ENCODE peak calls at places on chromosomes 3 and 15, in four cellular contexts. O is neural progenitor cell, W is hepatocyte, S is PC-3. P is an unnamed sample. For H3K36me3, the result is how much of the 10 kb centered on the place peaks cover.

GRCh38 chr15:100688549-100689120 is 86.2 kb downstream of the ASB7 start:
- DNase-seq in O (no peak), W (no peak), S (no peak), P (no peak)

GRCh38 chr3:111072016-111072891 is 638 bp downstream of the NECTIN3 start:
- DNase-seq in O (peak), W (peak), S (peak), P (peak)

GRCh38 chr3:172300862-172301261 is 147.4 kb downstream of the GHSR start:
- DNase-seq in O (no peak), S (no peak), W (no peak), P (no peak)

GRCh38 chr15:94671845-94672524 is 440.6 kb downstream of the MCTP2 start:
- DNase-seq in W (peak), O (peak), S (peak), P (no peak)

GRCh38 chr3:180871901-180872300 is 40.6 kb upstream of the FXR1 start:
- DNase-seq in S (no peak), O (no peak), W (no peak), P (no peak)

GRCh38 chr3:74531491-74531890 is 83.0 kb downstream of the CNTN3 start:
- DNase-seq in S (no peak), O (no peak), W (peak), P (peak)

GRCh38 chr15:45126535-45127158 is 3.0 kb downstream of the DUOXA1 start:
- DNase-seq in W (no peak), O (peak), S (peak), P (peak)

GRCh38 chr3:194137314-194138097 is 1.6 kb downstream of the HES1 start:
- DNase-seq in S (peak), O (peak), W (peak), P (peak)

GRCh38 chr15:101277943-101278564 is 769 bp upstream of the SELENOS start:
- DNase-seq in S (no peak), O (peak), W (peak), P (no peak)

GRCh38 chr3:81989274-81989673 is 227.8 kb upstream of the GBE1 start:
- DNase-seq in S (no peak), O (no peak), W (no peak), P (no peak)

GRCh38 chr3:122415762-122416654 is at the start of gene WDR5B:
- DNase-seq in S (peak), W (peak), O (peak), P (peak)

GRCh38 chr3:165185707-165186327 is 10.4 kb downstream of the SLITRK3 start:
- DNase-seq in W (peak), S (peak), O (peak), P (peak)

GRCh38 chr3:102353804-102354203 is 81.0 kb upstream of the ZPLD1 start:
- DNase-seq in S (no peak), W (no peak), O (no peak), P (peak)

GRCh38 chr3:99713440-99713839 is 75.0 kb downstream of the COL8A1 start:
- DNase-seq in W (no peak), O (no peak), S (no peak), P (no peak)

GRCh38 chr15:39591896-39592315 is 11.0 kb downstream of the THBS1 start:
- DNase-seq in S (no peak), O (no peak), W (no peak), P (no peak)

GRCh38 chr15:39592500-39592899 is 11.6 kb downstream of the THBS1 start:
- DNase-seq in W (no peak), O (no peak), S (peak), P (peak)

GRCh38 chr15:39589193-39589814 is 8.4 kb downstream of the THBS1 start:
- DNase-seq in O (no peak), S (peak), W (no peak), P (peak)

GRCh38 chr15:39589815-39590644 is 9.2 kb downstream of the THBS1 start:
- DNase-seq in O (no peak), W (no peak), S (peak), P (no peak)

DNA sequence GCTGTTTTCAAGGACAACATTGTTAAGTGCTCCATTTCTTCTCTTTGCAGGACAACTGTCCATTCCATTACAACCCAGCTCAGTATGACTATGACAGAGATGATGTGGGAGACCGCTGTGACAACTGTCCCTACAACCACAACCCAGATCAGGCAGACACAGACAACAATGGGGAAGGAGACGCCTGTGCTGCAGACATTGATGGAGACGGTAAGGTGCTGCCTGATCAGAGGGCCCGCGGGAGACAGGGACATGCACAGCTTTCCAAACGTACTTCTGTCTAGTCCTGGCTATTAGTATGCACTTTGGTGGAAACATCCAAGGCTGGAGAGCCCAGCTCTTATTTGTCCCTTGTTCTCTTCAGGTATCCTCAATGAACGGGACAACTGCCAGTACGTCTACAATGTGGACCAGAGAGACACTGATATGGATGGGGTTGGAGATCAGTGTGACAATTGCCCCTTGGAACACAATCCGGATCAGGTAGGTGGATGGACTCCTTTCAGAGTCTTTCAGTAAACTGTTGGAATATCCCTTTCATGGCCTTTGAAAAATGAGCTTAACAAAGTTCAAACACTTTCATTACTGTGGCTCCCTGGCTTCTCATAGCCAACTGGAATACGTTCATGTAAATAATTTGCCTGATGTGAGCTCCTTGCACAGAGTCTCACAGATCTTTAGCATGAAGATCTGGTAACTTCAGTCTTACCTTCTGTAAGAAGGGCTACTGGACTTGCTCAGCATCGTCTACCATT is 10.4 kb downstream of the THBS1 start:
- DNase-seq in W (no peak), S (peak), O (no peak), P (peak)
- H3K36me3 ChIP-seq in W (under half), S (half or more), O (under half), P (half or more)

GRCh38 chr3:156285626-156286025 is 165.2 kb downstream of the KCNAB1 start:
- DNase-seq in O (no peak), W (no peak), S (no peak), P (no peak)

GRCh38 chr3:156293566-156293965 is 173.2 kb downstream of the KCNAB1 start:
- DNase-seq in W (no peak), S (no peak), O (no peak), P (no peak)

GRCh38 chr3:156290917-156291268 is 170.5 kb downstream of the KCNAB1 start:
- DNase-seq in S (no peak), W (no peak), O (no peak), P (no peak)

DNA sequence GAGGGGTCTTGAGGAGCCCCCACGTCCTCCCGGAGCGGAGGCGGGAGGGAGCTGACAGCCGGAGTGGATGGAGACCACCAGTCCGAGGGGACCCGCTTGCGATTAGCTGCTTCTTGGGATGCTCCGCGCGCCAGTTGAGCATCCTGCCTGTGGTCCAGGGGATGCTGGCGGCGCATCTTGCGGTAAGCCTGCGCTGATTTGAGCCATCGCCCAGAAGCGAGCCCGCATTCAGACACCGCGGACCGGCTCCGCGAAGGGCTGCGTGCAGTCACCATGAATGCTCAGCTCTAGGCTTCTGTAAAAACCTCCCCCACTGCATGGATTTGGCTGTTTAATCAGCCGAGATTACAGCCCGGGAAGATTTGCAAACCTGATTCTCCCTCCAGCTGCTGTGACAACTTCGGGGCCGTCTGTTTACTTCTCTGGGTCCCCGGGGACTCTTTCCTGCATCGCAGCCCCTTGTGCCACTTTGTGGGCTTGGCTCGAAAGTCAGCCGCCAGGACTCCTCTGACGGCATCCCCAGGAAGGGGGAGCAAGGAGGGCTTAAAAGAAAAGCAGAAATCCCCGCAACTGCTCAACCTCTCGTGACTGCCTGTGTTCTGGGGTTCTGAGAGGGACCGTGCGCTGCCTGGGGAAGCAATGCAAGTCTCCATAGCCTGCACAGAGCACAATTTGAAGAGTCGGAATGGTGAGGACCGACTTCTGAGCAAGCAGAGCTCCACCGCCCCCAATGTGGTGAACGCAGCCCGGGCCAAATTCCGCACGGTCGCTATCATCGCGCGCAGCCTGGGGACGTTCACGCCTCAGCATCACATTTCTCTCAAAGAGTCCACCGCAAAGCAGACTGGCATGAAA is 171.1 kb downstream of the KCNAB1 start:
- DNase-seq in W (peak), O (peak), S (no peak), P (peak)
- TF ChIP-seq EZH2 in W (peak), O (peak), S (peak), P (peak)

DNA sequence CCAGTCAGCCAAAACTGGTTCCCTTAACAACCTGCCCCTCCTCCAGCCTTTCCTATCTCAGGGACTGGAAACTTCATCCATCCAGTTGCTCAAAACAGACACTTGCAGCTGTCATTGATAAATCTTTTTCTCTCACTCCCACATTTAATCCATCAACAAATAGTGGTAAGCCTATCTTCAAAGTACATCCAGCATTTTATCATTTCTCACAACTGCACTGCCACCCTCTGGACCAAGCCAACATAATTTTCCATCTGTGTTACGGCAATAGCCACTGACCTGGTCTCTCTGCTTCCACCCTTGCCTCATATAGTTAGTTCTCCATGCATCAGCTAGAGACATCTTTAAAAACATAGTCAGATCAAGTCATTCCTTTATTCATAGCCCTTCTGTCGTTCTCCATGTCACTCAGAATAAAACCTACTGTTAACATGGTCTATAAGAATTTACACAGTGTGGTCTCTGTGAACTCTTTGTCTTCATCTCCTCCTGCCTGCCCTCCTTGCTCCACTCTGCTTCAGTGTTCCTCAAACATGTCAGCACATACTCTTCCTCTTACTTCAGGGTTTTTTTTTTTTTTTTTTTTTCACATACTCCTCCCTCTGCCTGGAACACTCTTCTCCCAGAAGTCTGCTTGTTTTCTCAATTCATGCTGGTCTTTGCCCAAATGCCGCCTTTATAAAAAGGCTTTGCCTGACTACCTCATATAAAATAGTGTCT is 102.5 kb upstream of the COL6A5 start:
- DNase-seq in W (peak), O (peak), S (peak), P (peak)
- TF ChIP-seq CTCF in W (peak), O (peak), S (peak), P (peak)

DNA sequence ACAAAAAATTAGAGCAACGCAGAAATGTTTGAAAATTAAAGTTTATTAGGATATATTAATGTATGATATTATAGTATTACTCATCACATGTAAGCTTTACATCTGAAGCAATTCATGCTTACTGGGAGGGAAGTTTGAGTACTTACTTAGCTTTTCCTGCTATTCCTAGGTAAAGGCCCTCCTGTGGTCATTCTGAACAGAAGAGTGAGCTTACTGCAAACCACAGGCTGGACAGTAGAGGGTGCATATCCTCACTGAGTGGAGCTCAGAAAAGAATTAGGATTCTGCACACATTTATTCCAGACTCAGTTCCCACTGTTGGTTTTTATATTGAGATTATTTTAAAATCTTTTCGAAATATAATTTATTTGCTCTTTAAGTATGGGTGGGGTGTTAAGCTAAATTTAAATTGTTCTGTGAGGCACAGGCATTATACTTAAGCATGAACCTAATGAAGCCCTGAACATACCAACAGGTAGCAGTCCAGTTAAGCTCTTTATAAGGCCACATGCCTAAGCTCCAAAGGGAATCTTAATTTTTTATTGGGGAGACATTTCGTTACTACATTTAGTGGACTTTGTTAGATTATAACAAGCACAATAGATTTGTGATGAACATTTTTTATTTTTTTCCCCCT is 10.2 kb downstream of the MRPS22 start:
- DNase-seq in S (peak), O (peak), W (peak), P (peak)
- H3K36me3 ChIP-seq in S (under half), O (under half), W (under half), P (under half)

DNA sequence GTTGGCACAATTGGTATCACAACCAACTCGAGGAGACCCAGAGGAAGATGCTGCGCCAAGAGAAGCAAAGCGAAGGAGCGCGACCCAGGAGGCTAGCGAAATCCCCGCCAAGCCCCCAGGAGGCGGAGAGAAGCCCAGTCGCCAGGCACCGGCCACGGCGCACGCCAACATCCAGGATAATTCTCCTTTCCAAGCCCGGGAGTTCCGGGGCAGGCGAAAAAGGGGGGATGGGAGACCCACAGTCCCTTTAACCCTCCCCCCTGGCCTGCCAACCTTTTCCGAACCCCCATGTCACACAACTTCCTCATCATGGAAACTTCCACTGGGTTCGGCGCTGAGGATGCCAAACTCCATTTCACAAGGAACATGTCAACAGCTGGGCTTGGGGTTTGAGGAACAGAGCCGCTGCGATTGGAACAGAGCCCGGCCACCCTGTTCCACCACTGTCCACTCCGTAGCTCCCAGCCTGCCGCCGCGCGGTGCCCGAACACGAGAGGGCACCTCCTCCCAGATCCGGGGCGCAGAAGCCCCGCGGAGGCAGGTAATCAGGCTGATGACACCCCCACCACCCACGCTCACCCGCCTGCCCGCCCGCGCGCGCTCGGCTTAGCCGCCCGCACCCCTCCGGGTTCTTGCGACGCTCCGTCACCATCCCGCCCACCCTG is 567 bp downstream of the THRB start:
- DNase-seq in O (peak), W (peak), S (peak), P (peak)
- TF ChIP-seq EZH2 in O (no peak), W (no peak), S (no peak), P (no peak)

GRCh38 chr3:36695113-36695768 is 69.1 kb downstream of the DCLK3 start:
- DNase-seq in W (no peak), O (no peak), S (no peak), P (no peak)

GRCh38 chr3:36696799-36697198 is 67.6 kb downstream of the DCLK3 start:
- DNase-seq in S (no peak), W (no peak), O (no peak), P (no peak)

GRCh38 chr3:36695769-36696137 is 68.6 kb downstream of the DCLK3 start:
- DNase-seq in S (peak), O (no peak), W (no peak), P (peak)

GRCh38 chr3:36698314-36698713 is 66.0 kb downstream of the DCLK3 start:
- DNase-seq in O (no peak), W (no peak), S (peak), P (peak)

GRCh38 chr3:36697397-36698001 is 66.9 kb downstream of the DCLK3 start:
- DNase-seq in S (peak), O (peak), W (no peak), P (no peak)
- TF ChIP-seq CTCF in S (peak), O (peak), W (no peak), P (peak)

DNA sequence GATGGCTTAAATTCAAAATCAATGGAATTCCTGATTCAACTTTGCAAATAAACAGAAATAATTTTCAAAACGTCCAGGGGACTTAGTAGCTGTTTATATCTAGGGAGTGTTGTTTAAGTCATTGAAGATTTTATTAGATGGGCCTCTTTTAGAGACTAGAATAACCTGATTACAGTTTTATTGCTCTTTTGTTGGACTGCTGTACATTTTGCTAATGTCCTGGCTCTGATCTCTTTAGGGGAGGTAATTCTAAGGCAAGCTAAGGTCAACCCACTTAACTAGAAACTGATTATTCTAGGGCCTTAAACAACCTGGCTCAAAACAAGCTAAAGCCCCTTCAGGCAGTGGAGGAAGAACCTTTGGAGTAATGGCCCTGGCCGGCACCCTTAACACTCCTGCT is 62.0 kb upstream of the MYZAP start:
- DNase-seq in W (no peak), S (no peak), O (no peak), P (no peak)
- H3K36me3 ChIP-seq in W (under half), S (under half), O (under half), P (under half)

GRCh38 chr3:71724584-71725278 is 471 bp downstream of the EIF4E3 start:
- DNase-seq in S (peak), O (peak), W (peak), P (peak)
- TF ChIP-seq EZH2 in S (no peak), O (no peak), W (no peak), P (no peak)

P was measured in mammary epithelial cell.